ENCODE peak calls at places on chromosomes 4 and X, in eight cellular contexts. U, S, Z, Y, O, I, R and J are unnamed samples.

GRCh38 chrX:53186363-53186762 is 38.6 kb downstream of the KDM5C start:
- DNase-seq in U (peak; percentile 19), S (peak; percentile 79), Z (no peak), Y (no peak), O (no peak), I (no peak), R (no peak), J (peak; percentile 69)

GRCh38 chrX:37652053-37652452 is 33.5 kb upstream of the XK start:
- DNase-seq in U (no peak), S (peak; percentile 56), Z (no peak), Y (no peak), O (no peak), I (no peak), R (no peak), J (no peak)

GRCh38 chr4:24564488-24564887 is 19.9 kb downstream of the DHX15 start:
- DNase-seq in U (peak; percentile 40), S (no peak), Z (no peak), Y (no peak), O (no peak), I (no peak), R (no peak), J (no peak)

GRCh38 chr4:72365981-72366380 is 203.0 kb downstream of the ADAMTS3 start:
- DNase-seq in U (no peak), S (no peak), Z (no peak), Y (no peak), O (no peak), I (no peak), R (no peak), J (no peak)

GRCh38 chr4:184722798-184723197 is 11.1 kb downstream of the CENPU start:
- DNase-seq in U (no peak), S (peak; percentile 15), Z (no peak), Y (peak; percentile 48), O (no peak), I (no peak), R (no peak), J (no peak)

GRCh38 chrX:44019911-44020310 is 46.7 kb upstream of the NDP start:
- DNase-seq in U (no peak), S (no peak), Z (no peak), Y (no peak), O (no peak), I (no peak), R (no peak), J (no peak)

GRCh38 chr4:114997596-114997995 is 115.8 kb downstream of the NDST4 start:
- DNase-seq in U (no peak), S (no peak), Z (no peak), Y (no peak), O (no peak), I (no peak), R (no peak), J (peak; percentile 2)

GRCh38 chrX:103782640-103783039 is 6.0 kb downstream of the PLP1 start:
- DNase-seq in U (no peak), S (no peak), Z (no peak), Y (no peak), O (peak; percentile 4), I (no peak), R (no peak), J (no peak)

GRCh38 chr4:55851885-55852284 is 1.6 kb upstream of the EXOC1 start:
- DNase-seq in U (no peak), S (peak; percentile 11), Z (no peak), Y (peak; percentile 22), O (no peak), I (no peak), R (no peak), J (peak; percentile 59)

GRCh38 chrX:47563801-47564315 is 2.9 kb downstream of the ARAF start:
- DNase-seq in U (no peak), S (peak; percentile 51), Z (no peak), Y (no peak), O (no peak), I (no peak), R (no peak), J (no peak)

GRCh38 chrX:46044486-46044885 is 500.7 kb downstream of the ZNF674 start:
- DNase-seq in U (no peak), S (peak; percentile 61), Z (no peak), Y (no peak), O (no peak), I (no peak), R (no peak), J (no peak)

GRCh38 chrX:2627272-2627867 is 63.7 kb upstream of the CD99 start:
- DNase-seq in U (peak; percentile 45), S (peak; percentile 55), Z (no peak), Y (peak; percentile 22), O (peak; percentile 55), I (peak; percentile 82), R (peak; percentile 37), J (peak; percentile 13)

GRCh38 chr4:1446502-1447153 is 40.4 kb upstream of the NKX1-1 start:
- DNase-seq in U (no peak), S (no peak), Z (no peak), Y (no peak), O (no peak), I (no peak), R (no peak), J (no peak)

GRCh38 chr4:785332-786073 is 40.4 kb downstream of the CPLX1 start:
- DNase-seq in U (no peak), S (no peak), Z (peak; percentile 84), Y (no peak), O (peak; percentile 37), I (no peak), R (no peak), J (no peak)

GRCh38 chr4:158710814-158711213 is 12.4 kb downstream of the PPID start:
- DNase-seq in U (peak; percentile 20), S (peak; percentile 19), Z (no peak), Y (no peak), O (no peak), I (no peak), R (no peak), J (no peak)

GRCh38 chrX:71098302-71098701 is 2.7 kb downstream of the FOXO4 start:
- DNase-seq in U (peak; percentile 35), S (peak; percentile 42), Z (no peak), Y (peak; percentile 72), O (peak; percentile 51), I (no peak), R (peak; percentile 62), J (no peak)

GRCh38 chr4:14792702-14793227 is 209.5 kb upstream of the CPEB2 start:
- DNase-seq in U (no peak), S (peak; percentile 61), Z (no peak), Y (no peak), O (no peak), I (peak; percentile 57), R (no peak), J (peak; percentile 6)

GRCh38 chr4:75727073-75727472 is 2.7 kb downstream of the USO1 start:
- DNase-seq in U (no peak), S (no peak), Z (no peak), Y (no peak), O (no peak), I (no peak), R (no peak), J (no peak)

GRCh38 chr4:183674153-183674552 is 15.1 kb downstream of the TRAPPC11 start:
- DNase-seq in U (no peak), S (no peak), Z (no peak), Y (no peak), O (no peak), I (no peak), R (no peak), J (no peak)

GRCh38 chr4:60201052-60201673 is 999.0 kb upstream of the ADGRL3 start:
- DNase-seq in U (peak; percentile 35), S (peak; percentile 82), Z (no peak), Y (peak; percentile 13), O (peak; percentile 74), I (no peak), R (peak; percentile 23), J (peak; percentile 32)

GRCh38 chr4:97911236-97911906 is 231.9 kb downstream of the STPG2 start:
- DNase-seq in U (no peak), S (no peak), Z (peak; percentile 5), Y (no peak), O (peak; percentile 39), I (no peak), R (no peak), J (no peak)

GRCh38 chr4:81471361-81472248 is at the start of gene RASGEF1B:
- DNase-seq in U (peak; percentile 45), S (peak; percentile 74), Z (peak; percentile 99), Y (peak; percentile 94), O (peak; percentile 86), I (peak; percentile 95), R (peak; percentile 91), J (peak; percentile 80)
- TF ChIP-seq CTCF in U (no peak), S (no peak), Z (peak; percentile 20), Y (no peak), O (no peak), I (no peak), R (no peak), J (no peak)

GRCh38 chr4:87377816-87378215 is 13.2 kb downstream of the HSD17B11 start:
- DNase-seq in U (no peak), S (no peak), Z (no peak), Y (no peak), O (no peak), I (no peak), R (no peak), J (no peak)

GRCh38 chr4:87370071-87370470 is 20.9 kb downstream of the HSD17B11 start:
- DNase-seq in U (no peak), S (no peak), Z (no peak), Y (no peak), O (no peak), I (no peak), R (no peak), J (no peak)

DNA sequence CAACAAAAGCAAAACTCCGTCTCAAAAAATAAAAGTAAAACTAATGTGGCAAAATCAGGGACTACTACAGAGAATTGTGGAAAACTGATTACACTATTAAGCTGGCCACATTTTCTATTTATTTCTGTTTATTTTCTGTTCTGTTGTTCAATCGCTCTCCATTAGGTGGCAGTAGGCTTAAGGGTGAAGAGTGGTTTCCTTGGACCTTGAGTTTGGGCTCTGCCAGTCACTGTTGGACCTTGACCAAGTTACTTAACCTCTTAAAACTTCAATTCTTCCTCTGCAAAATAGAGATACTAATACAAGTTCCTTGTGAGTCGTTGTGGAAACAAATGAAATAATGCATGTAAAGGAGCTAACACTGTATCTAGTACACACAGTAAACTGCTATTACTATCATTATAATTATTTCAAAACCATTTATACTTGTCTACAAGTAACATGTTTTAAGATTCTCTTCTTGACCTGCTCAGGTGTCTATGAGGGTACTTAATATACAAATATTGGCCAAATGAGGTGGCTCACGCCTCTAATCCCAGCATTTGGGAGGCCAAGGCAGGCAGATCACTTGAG is 15.2 kb downstream of the HSD17B11 start:
- DNase-seq in U (peak; percentile 88), S (peak; percentile 62), Z (no peak), Y (no peak), O (no peak), I (no peak), R (peak; percentile 34), J (peak; percentile 27)
- TF ChIP-seq CTCF in U (peak; percentile 89), S (peak; percentile 70), Z (peak; percentile 52), Y (peak; percentile 69), O (peak; percentile 54), I (peak; percentile 82), R (peak; percentile 41), J (peak; percentile 71)

GRCh38 chr4:37780444-37781133 is 45.9 kb upstream of the PGM2 start:
- DNase-seq in U (peak; percentile 29), S (no peak), Z (no peak), Y (peak; percentile 39), O (no peak), I (no peak), R (no peak), J (no peak)
- TF ChIP-seq CTCF in U (peak; percentile 48), S (no peak), Z (no peak), Y (no peak), O (no peak), I (no peak), R (no peak), J (no peak)

GRCh38 chrX:50206753-50207152 is 2.2 kb downstream of the CCNB3 start:
- DNase-seq in U (no peak), S (no peak), Z (no peak), Y (no peak), O (no peak), I (no peak), R (no peak), J (no peak)

GRCh38 chrX:50211510-50211909 is 6.9 kb downstream of the CCNB3 start:
- DNase-seq in U (peak; percentile 5), S (peak; percentile 22), Z (no peak), Y (no peak), O (no peak), I (no peak), R (no peak), J (no peak)
- TF ChIP-seq CTCF in U (peak; percentile 31), S (peak; percentile 37), Z (no peak), Y (peak; percentile 13), O (peak; percentile 8), I (no peak), R (no peak), J (no peak)